ENCODE peak calls at places on chromosome 14, in six cellular contexts. R, W, C, I, P and T are unnamed samples.
A peak's percentile ranks its signal among the peaks of the same experiment; 100 is the strongest.

GRCh38 chr14:89336338-89336737 is 80.7 kb downstream of the FOXN3 start:
- DNase-seq in R (no peak), W (no peak), C (no peak), I (peak; percentile 2), P (no peak), T (no peak)

GRCh38 chr14:96772929-96773328 is 24.3 kb upstream of the VRK1 start:
- DNase-seq in R (no peak), W (no peak), C (no peak), I (no peak), P (no peak), T (no peak)

GRCh38 chr14:87492556-87492955 is 500.4 kb downstream of the GALC start:
- DNase-seq in R (no peak), W (no peak), C (no peak), I (no peak), P (no peak), T (no peak)

GRCh38 chr14:94110552-94111181 is at the start of gene IFI27:
- DNase-seq in R (no peak), W (peak; percentile 54), C (peak; percentile 17), I (peak; percentile 70), P (no peak), T (no peak)

GRCh38 chr14:41597647-41598046 is 9.0 kb upstream of the LRFN5 start:
- DNase-seq in R (no peak), W (peak; percentile 6), C (no peak), I (peak; percentile 49), P (peak; percentile 31), T (no peak)

GRCh38 chr14:49732896-49733295 is 35.1 kb upstream of the KLHDC2 start:
- DNase-seq in R (no peak), W (no peak), C (no peak), I (no peak), P (no peak), T (no peak)

GRCh38 chr14:90483551-90483950 is 86.7 kb downstream of the CALM1 start:
- DNase-seq in R (no peak), W (no peak), C (no peak), I (no peak), P (no peak), T (no peak)

GRCh38 chr14:73783107-73783727 is 68.4 kb upstream of the PTGR2 start:
- DNase-seq in R (no peak), W (no peak), C (peak; percentile 22), I (no peak), P (peak; percentile 79), T (no peak)

GRCh38 chr14:96634481-96634880 is 132.3 kb downstream of the PAPOLA start:
- DNase-seq in R (no peak), W (no peak), C (no peak), I (no peak), P (no peak), T (no peak)

GRCh38 chr14:74979442-74980397 is 23.0 kb upstream of the EIF2B2 start:
- DNase-seq in R (no peak), W (peak; percentile 63), C (peak; percentile 47), I (no peak), P (no peak), T (no peak)

GRCh38 chr14:21902561-21903199 is 229.1 kb upstream of the OR4E1 start:
- DNase-seq in R (no peak), W (no peak), C (no peak), I (no peak), P (no peak), T (no peak)
- TF ChIP-seq CTCF in R (no peak), W (no peak), C (peak; percentile 42), I (no peak), P (no peak), T (no peak)

GRCh38 chr14:103401223-103402214 is 16.3 kb downstream of the MARK3 start:
- DNase-seq in R (peak; percentile 68), W (no peak), C (peak; percentile 77), I (peak; percentile 49), P (no peak), T (no peak)
- H3K4me3 ChIP-seq in R (no peak overlapping the region), W (no peak overlapping the region), C (no peak overlapping the region), I (no peak overlapping the region), P (no peak overlapping the region), T (no peak overlapping the region)

DNA sequence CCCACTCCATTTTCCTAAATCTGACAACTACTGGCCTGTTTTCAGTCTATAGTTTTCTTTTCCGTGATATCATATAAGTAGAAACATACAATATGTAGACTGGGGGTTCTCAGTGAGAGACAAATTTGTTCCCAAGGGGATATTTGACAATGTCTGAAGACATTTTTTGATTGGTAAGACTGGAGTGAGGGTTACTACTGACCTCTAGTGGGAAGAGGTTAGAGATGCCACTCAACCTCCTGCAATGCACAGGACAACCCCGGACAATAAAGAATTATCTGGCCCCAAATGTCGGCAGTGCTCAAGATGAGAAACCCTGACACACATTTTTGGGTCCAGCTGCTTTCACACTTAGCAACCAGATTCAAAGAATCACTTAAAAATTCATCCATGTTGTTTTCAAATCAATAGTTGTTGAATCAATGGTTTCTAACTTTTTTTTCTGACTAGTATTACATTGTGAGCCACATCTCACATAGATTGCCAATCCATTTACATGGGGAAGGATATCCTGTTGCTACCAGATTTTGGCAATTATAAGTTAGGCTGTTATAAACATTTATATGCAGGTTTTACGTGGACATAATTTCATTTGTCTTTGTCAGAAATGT is 307.1 kb downstream of the RPL10L start:
- DNase-seq in R (no peak), W (no peak), C (peak; percentile 11), I (peak; percentile 1), P (no peak), T (no peak)
- TF ChIP-seq CTCF in R (peak; percentile 54), W (no peak), C (peak; percentile 67), I (no peak), P (peak; percentile 47), T (peak; percentile 36)

DNA sequence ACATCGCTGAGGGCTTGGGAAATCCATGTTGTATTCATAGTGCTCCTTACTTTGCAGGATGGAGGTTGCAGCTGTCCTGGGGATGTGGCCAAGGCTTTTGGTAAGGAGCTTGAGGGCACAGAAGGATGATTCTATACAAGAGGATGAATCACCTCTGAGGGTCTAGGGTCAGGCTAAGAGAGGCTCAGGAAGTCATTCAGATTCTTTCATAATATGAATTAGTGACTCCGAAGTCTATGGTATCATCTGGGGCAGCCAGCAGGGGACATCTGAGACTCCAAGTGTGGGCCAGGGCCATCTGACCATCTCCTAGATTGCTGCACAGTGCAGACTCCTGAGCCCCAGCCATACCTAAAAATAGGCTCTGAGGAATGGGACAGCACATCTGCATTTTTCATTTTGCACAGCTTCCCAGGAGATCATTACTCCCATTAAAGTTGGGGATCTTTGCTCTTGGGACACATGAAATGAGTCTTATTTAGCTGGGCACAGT is 4.8 kb downstream of the GMPR2 start:
- DNase-seq in R (no peak), W (no peak), C (no peak), I (no peak), P (no peak), T (no peak)
- H3K4me3 ChIP-seq in R (no peak overlapping the region), W (no peak overlapping the region), C (no peak overlapping the region), I (no peak overlapping the region), P (no peak overlapping the region), T (no peak overlapping the region)